ENCODE peak calls at places on chromosome 5, in six cellular contexts. E, Z, F, Q, P and S are unnamed samples.

GRCh38 chr5:169474226-169474625 is 109.3 kb upstream of the SPDL1 start:
- DNase-seq in E (no peak), Z (no peak), F (no peak), Q (no peak), P (no peak), S (no peak)

GRCh38 chr5:172383231-172383802 is 71.0 kb downstream of the SH3PXD2B start:
- DNase-seq in E (no peak), Z (peak), F (peak), Q (no peak), P (peak), S (no peak)

GRCh38 chr5:38724301-38725030 is 121.3 kb upstream of the OSMR start:
- DNase-seq in E (no peak), Z (peak), F (no peak), Q (no peak), P (peak), S (no peak)

GRCh38 chr5:151679421-151680155 is 7.1 kb downstream of the SPARC start:
- DNase-seq in E (no peak), Z (no peak), F (no peak), Q (no peak), P (no peak), S (peak)

GRCh38 chr5:180352976-180353225 is 235 bp downstream of the GFPT2 start:
- DNase-seq in E (no peak), Z (no peak), F (no peak), Q (no peak), P (no peak), S (no peak)

GRCh38 chr5:104513194-104513602 is 950.6 kb upstream of the NUDT12 start:
- DNase-seq in E (no peak), Z (peak), F (no peak), Q (peak), P (peak), S (no peak)

GRCh38 chr5:39420482-39421145 is 4.2 kb downstream of the DAB2 start:
- DNase-seq in E (peak), Z (peak), F (no peak), Q (peak), P (peak), S (peak)

GRCh38 chr5:68178579-68178978 is 37.0 kb upstream of the PIK3R1 start:
- DNase-seq in E (no peak), Z (peak), F (no peak), Q (no peak), P (peak), S (no peak)

GRCh38 chr5:152514827-152515397 is 109.8 kb upstream of the NMUR2 start:
- DNase-seq in E (no peak), Z (peak), F (peak), Q (no peak), P (peak), S (no peak)

GRCh38 chr5:72817076-72817476 is 615 bp downstream of the TNPO1 start:
- DNase-seq in E (peak), Z (peak), F (peak), Q (no peak), P (peak), S (peak)

GRCh38 chr5:154654484-154655375 is 100.4 kb upstream of the LARP1 start:
- DNase-seq in E (no peak), Z (no peak), F (peak), Q (no peak), P (peak), S (no peak)

GRCh38 chr5:168992687-168993086 is 308.3 kb downstream of the SLIT3 start:
- DNase-seq in E (no peak), Z (no peak), F (no peak), Q (no peak), P (peak), S (no peak)

GRCh38 chr5:11760940-11761603 is 143.2 kb downstream of the CTNND2 start:
- DNase-seq in E (no peak), Z (no peak), F (no peak), Q (no peak), P (no peak), S (no peak)

GRCh38 chr5:36040651-36041536 is 25.8 kb downstream of the UGT3A2 start:
- DNase-seq in E (no peak), Z (peak), F (no peak), Q (no peak), P (no peak), S (no peak)

GRCh38 chr5:67338416-67338815 is 141.8 kb upstream of the CD180 start:
- DNase-seq in E (no peak), Z (no peak), F (no peak), Q (no peak), P (no peak), S (no peak)

GRCh38 chr5:148732692-148733091 is 78.4 kb upstream of the HTR4 start:
- DNase-seq in E (no peak), Z (no peak), F (no peak), Q (no peak), P (no peak), S (no peak)

GRCh38 chr5:78858401-78858800 is 126.7 kb downstream of the ARSB start:
- DNase-seq in E (no peak), Z (no peak), F (no peak), Q (no peak), P (no peak), S (no peak)

GRCh38 chr5:97044057-97044456 is 98.4 kb downstream of the LIX1 start:
- DNase-seq in E (no peak), Z (peak), F (peak), Q (no peak), P (peak), S (no peak)

GRCh38 chr5:155728146-155728856 is 598.7 kb upstream of the SGCD start:
- DNase-seq in E (peak), Z (no peak), F (peak), Q (peak), P (peak), S (peak)

GRCh38 chr5:141858084-141858765 is 20.0 kb downstream of the PCDH1 start:
- DNase-seq in E (no peak), Z (no peak), F (peak), Q (no peak), P (no peak), S (no peak)

GRCh38 chr5:92435781-92436180 is 1052.7 kb upstream of the ARRDC3 start:
- DNase-seq in E (no peak), Z (no peak), F (no peak), Q (no peak), P (no peak), S (no peak)

GRCh38 chr5:30279237-30279636 is 914.2 kb upstream of the CDH6 start:
- DNase-seq in E (no peak), Z (peak), F (no peak), Q (no peak), P (no peak), S (no peak)

GRCh38 chr5:157130933-157131332 is 11.7 kb downstream of the MED7 start:
- DNase-seq in E (no peak), Z (no peak), F (no peak), Q (no peak), P (peak), S (no peak)

GRCh38 chr5:120368923-120369715 is 95.0 kb upstream of the PRR16 start:
- DNase-seq in E (no peak), Z (peak), F (peak), Q (no peak), P (no peak), S (no peak)

GRCh38 chr5:80958611-80959010 is 1.6 kb upstream of the RASGRF2 start:
- DNase-seq in E (no peak), Z (peak), F (no peak), Q (no peak), P (no peak), S (no peak)

GRCh38 chr5:140041492-140042421 is 1.3 kb downstream of the NRG2 start:
- DNase-seq in E (peak), Z (peak), F (peak), Q (no peak), P (peak), S (peak)

GRCh38 chr5:15249152-15249551 is 250.8 kb upstream of the FBXL7 start:
- DNase-seq in E (no peak), Z (peak), F (no peak), Q (no peak), P (peak), S (no peak)

GRCh38 chr5:175698401-175699115 is 40.7 kb downstream of the HRH2 start:
- DNase-seq in E (no peak), Z (no peak), F (no peak), Q (no peak), P (no peak), S (no peak)

GRCh38 chr5:5490774-5491347 is 68.4 kb downstream of the ICE1 start:
- DNase-seq in E (no peak), Z (no peak), F (no peak), Q (no peak), P (no peak), S (no peak)

GRCh38 chr5:76175051-76175666 is 92.0 kb downstream of the SV2C start:
- DNase-seq in E (no peak), Z (peak), F (peak), Q (no peak), P (peak), S (no peak)

GRCh38 chr5:173230741-173231380 is 4.1 kb downstream of the NKX2-5 start:
- DNase-seq in E (no peak), Z (no peak), F (no peak), Q (no peak), P (no peak), S (no peak)

GRCh38 chr5:143896981-143897380 is 85.0 kb downstream of the HMHB1 start:
- DNase-seq in E (no peak), Z (peak), F (no peak), Q (no peak), P (peak), S (no peak)